ENCODE peak calls at places on chromosome 5, in five cellular contexts. I is stimulated activated CD4-positive, alpha-beta T cell treated with anti-CD3 and anti-CD28 coated beads, Interleukin-15, amount 100 ng/mL, for 1 hour; Q is T-cell; Z is GM10248; M is SHP77. R is an unnamed sample.
A peak's percentile ranks its signal among the peaks of the same experiment; 100 is the strongest.

GRCh38 chr5:143495124-143495523 is 91.6 kb upstream of the NR3C1 start:
- DNase-seq in I (no peak), Q (no peak), Z (no peak), M (no peak), R (no peak)

GRCh38 chr5:142692280-142692775 is 6.4 kb upstream of the FGF1 start:
- DNase-seq in I (no peak), Q (no peak), Z (no peak), M (no peak), R (no peak)

GRCh38 chr5:135642179-135642505 is 63.4 kb upstream of the CXCL14 start:
- DNase-seq in I (no peak), Q (no peak), Z (no peak), M (no peak), R (no peak)

GRCh38 chr5:125888358-125888757 is 534.9 kb upstream of the GRAMD2B start:
- DNase-seq in I (no peak), Q (no peak), Z (no peak), M (no peak), R (no peak)

GRCh38 chr5:44640945-44641456 is 167.7 kb upstream of the MRPS30 start:
- DNase-seq in I (no peak), Q (no peak), Z (no peak), M (no peak), R (no peak)

GRCh38 chr5:36028816-36029465 is 37.7 kb downstream of the UGT3A2 start:
- DNase-seq in I (no peak), Q (no peak), Z (no peak), M (no peak), R (no peak)

GRCh38 chr5:69368458-69369368 is 607 bp downstream of the AK6 start:
- DNase-seq in I (no peak), Q (peak; percentile 21), Z (no peak), M (no peak), R (peak; percentile 34)

GRCh38 chr5:149827501-149827990 is 97.4 kb downstream of the PPARGC1B start:
- DNase-seq in I (no peak), Q (no peak), Z (no peak), M (no peak), R (no peak)

GRCh38 chr5:171661146-171661545 is 124.5 kb upstream of the SMIM23 start:
- DNase-seq in I (no peak), Q (no peak), Z (no peak), M (no peak), R (no peak)

GRCh38 chr5:78908173-78908901 is 76.8 kb downstream of the ARSB start:
- DNase-seq in I (no peak), Q (no peak), Z (no peak), M (peak; percentile 87), R (no peak)